ENCODE peak calls at places on chromosome 21, in ten cellular contexts. K is ovary, E is GM12891, U is H54, Q is HepG2, I is transverse colon, G is body of pancreas, B is IMR-90, L is adrenal gland, C is A549. H is an unnamed sample.
A peak's percentile ranks its signal among the peaks of the same experiment; 100 is the strongest.

GRCh38 chr21:32261929-32262328 is 16.9 kb downstream of the MIS18A start:
- DNase-seq in K (no peak), E (no peak), U (no peak), Q (no peak), I (no peak), G (no peak), B (no peak), L (no peak), C (no peak), H (no peak)

GRCh38 chr21:45163413-45164123 is 89.2 kb downstream of the ADARB1 start:
- DNase-seq in K (no peak), E (no peak), U (no peak), Q (no peak), I (no peak), G (no peak), B (no peak), L (no peak), C (no peak), H (no peak)

GRCh38 chr21:26490771-26491170 is 82.3 kb downstream of the CYYR1 start:
- DNase-seq in K (no peak), E (no peak), U (no peak), Q (no peak), I (no peak), G (no peak), B (no peak), L (no peak), C (no peak), H (no peak)

GRCh38 chr21:37338671-37339526 is 27.7 kb upstream of the DYRK1A start:
- DNase-seq in K (peak; percentile 59), E (no peak), U (peak; percentile 70), Q (peak; percentile 79), I (no peak), G (peak; percentile 29), B (peak; percentile 92), L (peak; percentile 91), C (peak; percentile 93), H (no peak)

GRCh38 chr21:25970254-25970930 is 200.2 kb downstream of the APP start:
- DNase-seq in K (no peak), E (no peak), U (no peak), Q (no peak), I (no peak), G (no peak), B (no peak), L (no peak), C (no peak), H (no peak)

GRCh38 chr21:26715878-26716506 is 129.2 kb downstream of the ADAMTS1 start:
- DNase-seq in K (no peak), E (peak; percentile 8), U (peak; percentile 59), Q (peak; percentile 6), I (peak; percentile 35), G (peak; percentile 55), B (peak; percentile 51), L (peak; percentile 53), C (peak; percentile 23), H (no peak)

GRCh38 chr21:34841154-34841553 is 172.4 kb downstream of the CLIC6 start:
- DNase-seq in K (no peak), E (no peak), U (no peak), Q (no peak), I (no peak), G (no peak), B (no peak), L (no peak), C (no peak), H (no peak)

GRCh38 chr21:44867464-44867863 is 6.0 kb downstream of the PTTG1IP start:
- DNase-seq in K (no peak), E (no peak), U (no peak), Q (no peak), I (no peak), G (no peak), B (no peak), L (no peak), C (no peak), H (no peak)

GRCh38 chr21:35198004-35198403 is 148.9 kb upstream of the RUNX1 start:
- DNase-seq in K (no peak), E (no peak), U (no peak), Q (no peak), I (no peak), G (no peak), B (peak; percentile 96), L (no peak), C (peak; percentile 63), H (no peak)

GRCh38 chr21:14613496-14613895 is 67.4 kb upstream of the SAMSN1 start:
- DNase-seq in K (no peak), E (no peak), U (no peak), Q (no peak), I (no peak), G (no peak), B (no peak), L (no peak), C (no peak), H (no peak)

GRCh38 chr21:28823464-28823863 is 169.2 kb downstream of the LTN1 start:
- DNase-seq in K (no peak), E (no peak), U (no peak), Q (no peak), I (no peak), G (no peak), B (no peak), L (no peak), C (no peak), H (no peak)

DNA sequence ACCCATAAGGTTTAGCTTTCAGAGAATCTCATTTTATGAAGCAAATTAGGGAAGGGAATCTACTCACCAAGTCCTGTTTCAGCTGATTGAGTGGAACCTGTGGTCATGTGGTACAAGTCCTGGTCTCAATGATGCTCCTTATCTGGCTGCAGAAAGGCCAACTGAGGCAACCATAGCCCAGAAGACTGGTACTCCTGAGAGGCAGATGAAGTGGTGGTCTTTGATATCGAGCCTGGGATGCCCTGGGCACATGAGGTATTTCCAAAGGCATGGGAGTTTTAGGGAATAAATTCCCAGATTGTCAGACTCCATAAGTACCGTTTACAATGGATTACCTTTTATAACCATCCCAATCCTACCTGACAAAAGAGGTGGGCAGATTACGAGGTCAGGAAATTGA is 3.3 kb downstream of the MX1 start:
- DNase-seq in K (no peak), E (no peak), U (no peak), Q (no peak), I (no peak), G (no peak), B (no peak), L (no peak), C (no peak), H (peak; percentile 72)
- TF ChIP-seq POLR2A in K (no peak), E (no peak), U (no peak), Q (no peak), I (no peak), G (no peak), B (no peak), L (no peak), C (no peak), H (no peak)

DNA sequence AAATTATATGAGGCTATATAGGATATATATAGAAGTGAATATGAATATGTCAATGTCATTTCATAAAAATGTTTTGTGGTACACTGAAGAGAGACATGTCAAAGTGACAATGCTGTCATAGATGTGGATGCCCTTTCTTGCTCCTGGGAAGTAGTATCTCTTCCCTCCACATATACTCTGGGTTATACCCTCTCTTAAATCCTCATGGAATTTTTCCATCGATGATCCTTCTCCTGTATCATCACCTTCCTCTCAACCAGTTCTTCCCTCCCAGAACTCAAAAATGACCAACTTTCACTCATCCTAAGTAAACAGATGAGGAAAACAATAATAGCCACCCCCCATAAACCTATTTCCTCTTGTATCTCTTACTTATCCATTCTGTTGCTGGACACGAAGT is 351.5 kb downstream of the USP25 start:
- DNase-seq in K (no peak), E (no peak), U (no peak), Q (no peak), I (no peak), G (no peak), B (no peak), L (no peak), C (no peak), H (no peak)
- TF ChIP-seq POLR2A in K (no peak), E (no peak), U (no peak), Q (no peak), I (no peak), G (no peak), B (no peak), L (no peak), C (no peak), H (no peak)

DNA sequence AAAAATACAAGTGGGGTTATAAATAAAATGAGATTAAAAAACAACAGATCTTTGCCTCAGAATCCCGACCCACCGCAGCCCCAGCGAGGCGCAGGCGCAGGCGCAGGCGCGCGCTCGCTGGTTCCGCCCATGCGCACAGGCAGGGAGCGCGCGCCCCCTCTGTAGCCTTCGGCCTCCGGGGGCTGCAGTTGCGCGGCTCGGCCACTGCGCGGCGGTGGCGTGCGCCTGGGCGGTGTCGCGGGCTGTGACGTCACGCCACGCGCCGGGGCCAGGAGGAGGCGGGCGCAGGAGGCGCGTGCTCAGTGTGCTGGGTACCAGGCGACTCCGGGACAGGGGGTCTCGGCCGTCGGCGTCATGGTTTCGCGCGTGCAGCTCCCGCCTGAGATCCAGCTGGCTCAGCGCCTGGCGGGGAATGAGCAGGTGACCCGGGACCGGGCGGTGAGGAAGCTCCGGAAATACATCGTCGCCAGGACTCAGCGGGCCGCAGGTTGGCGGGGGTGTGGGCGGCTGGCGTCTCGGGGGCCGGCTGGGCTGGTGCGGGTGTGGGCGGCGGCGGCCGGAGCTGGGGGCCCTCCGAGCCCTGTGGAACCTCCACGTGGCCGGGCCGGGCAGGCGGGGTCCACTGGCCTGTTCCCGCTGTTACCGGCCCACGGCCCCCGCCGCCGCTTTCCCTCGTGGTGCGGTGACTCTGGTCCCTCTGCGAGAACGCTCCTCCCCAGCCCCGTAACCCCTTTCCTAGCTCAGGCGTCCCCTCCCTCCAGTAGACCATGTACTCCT is at the start of gene RRP1:
- DNase-seq in K (peak; percentile 96), E (peak; percentile 99), U (peak; percentile 95), Q (peak; percentile 74), I (peak; percentile 93), G (peak; percentile 88), B (peak; percentile 78), L (peak; percentile 93), C (peak; percentile 82), H (peak; percentile 84)
- TF ChIP-seq POLR2A in K (peak; percentile 73), E (peak; percentile 83), U (peak; percentile 94), Q (no peak), I (peak; percentile 78), G (peak; percentile 67), B (peak; percentile 81), L (peak; percentile 66), C (peak; percentile 68), H (no peak)

DNA sequence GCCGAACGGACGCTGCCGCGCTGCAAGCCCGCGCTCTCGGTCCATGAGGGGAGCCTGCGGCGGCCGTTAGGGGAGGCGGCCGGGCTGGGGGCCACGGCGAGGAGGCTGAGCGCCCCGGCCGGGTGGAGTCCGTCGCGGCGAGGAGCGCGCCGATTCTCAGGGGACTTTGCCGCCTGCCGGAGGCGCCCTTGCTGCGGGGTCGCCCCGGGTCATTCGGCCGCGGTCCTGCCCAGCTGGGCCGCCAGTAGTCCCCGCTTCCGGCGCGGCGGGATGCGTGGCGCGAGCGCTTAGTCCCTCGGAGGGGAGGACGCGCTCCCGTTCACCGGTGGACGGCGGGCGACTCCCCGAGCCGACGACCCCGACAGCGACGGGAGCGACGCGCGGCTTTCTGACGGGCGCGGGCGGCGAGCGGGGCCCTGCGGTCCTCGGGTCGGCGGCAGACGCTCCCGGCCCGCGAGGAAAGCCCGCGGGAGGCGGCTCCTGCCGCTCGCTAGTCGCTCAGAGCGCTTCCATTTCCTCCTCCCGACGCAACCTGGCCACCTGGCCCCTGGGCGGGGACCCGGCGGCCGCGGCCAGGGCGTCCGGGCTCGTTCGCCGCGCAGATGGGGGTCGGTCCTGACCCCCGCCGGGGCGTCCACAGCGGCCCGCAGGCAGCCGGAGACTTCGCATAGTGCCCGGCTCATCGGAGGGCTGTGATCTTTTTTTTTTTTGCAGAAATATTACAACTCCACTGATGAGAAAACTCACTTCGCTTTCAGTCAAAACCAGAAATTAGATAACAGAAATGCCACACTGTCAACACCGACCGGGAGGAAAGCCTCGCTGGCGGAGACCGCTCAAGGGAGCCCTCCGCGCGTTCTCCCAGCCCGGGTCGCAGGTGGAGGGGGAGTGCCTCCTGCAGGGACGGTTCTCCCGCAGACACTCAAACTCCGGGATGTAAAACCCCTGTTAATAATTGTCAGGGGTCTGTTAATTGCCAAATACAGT is 640 bp upstream of the ZBTB21 start:
- DNase-seq in K (no peak), E (no peak), U (peak; percentile 56), Q (peak; percentile 20), I (peak; percentile 48), G (peak; percentile 32), B (no peak), L (peak; percentile 40), C (no peak), H (no peak)
- TF ChIP-seq POLR2A in K (no peak), E (no peak), U (peak; percentile 73), Q (peak; percentile 84), I (peak; percentile 7), G (no peak), B (peak; percentile 48), L (peak; percentile 76), C (peak; percentile 65), H (no peak)